ENCODE peak calls at places on chromosomes 7 and 10, in four cellular contexts. One of them, this sample, is unnamed.
A peak's percentile ranks its signal among the peaks of the same experiment; 100 is the strongest.

GRCh38 chr10:116992183-116992582 is 12.8 kb downstream of the SHTN1 start:
- DNase-seq in SK-N-SH: no peak
- DNase-seq in GM23338: peak; percentile 53
- DNase-seq in transverse colon: no peak
- DNase-seq in this sample: no peak

GRCh38 chr7:98354511-98355249 is 46.2 kb downstream of the BAIAP2L1 start:
- DNase-seq in SK-N-SH: no peak
- DNase-seq in GM23338: no peak
- DNase-seq in transverse colon: peak; percentile 83
- DNase-seq in this sample: no peak

GRCh38 chr7:152667900-152668440 is 8.0 kb downstream of the XRCC2 start:
- DNase-seq in SK-N-SH: no peak
- DNase-seq in GM23338: no peak
- DNase-seq in transverse colon: no peak
- DNase-seq in this sample: no peak

GRCh38 chr7:266851-267840 is 22.8 kb upstream of the FOXL3 start:
- DNase-seq in SK-N-SH: peak; percentile 82
- DNase-seq in GM23338: peak; percentile 71
- DNase-seq in transverse colon: peak; percentile 80
- DNase-seq in this sample: no peak

GRCh38 chr10:47261121-47261520 is 38.9 kb upstream of the GDF10 start:
- DNase-seq in SK-N-SH: no peak
- DNase-seq in GM23338: no peak
- DNase-seq in transverse colon: peak; percentile 9
- DNase-seq in this sample: no peak

GRCh38 chr7:19663816-19664531 is 44.9 kb downstream of the POLR1F start:
- DNase-seq in SK-N-SH: no peak
- DNase-seq in GM23338: no peak
- DNase-seq in transverse colon: no peak
- DNase-seq in this sample: no peak

GRCh38 chr7:6262206-6262605 is 10.2 kb downstream of the CYTH3 start:
- DNase-seq in SK-N-SH: no peak
- DNase-seq in GM23338: no peak
- DNase-seq in transverse colon: no peak
- DNase-seq in this sample: no peak

GRCh38 chr10:43056568-43057011 is 20.3 kb upstream of the RET start:
- DNase-seq in SK-N-SH: no peak
- DNase-seq in GM23338: no peak
- DNase-seq in transverse colon: no peak
- DNase-seq in this sample: no peak

GRCh38 chr7:151566897-151567320 is 47.2 kb upstream of the RHEB start:
- DNase-seq in SK-N-SH: no peak
- DNase-seq in GM23338: peak; percentile 52
- DNase-seq in transverse colon: no peak
- DNase-seq in this sample: no peak

GRCh38 chr10:93947524-93947923 is 46.2 kb upstream of the PLCE1 start:
- DNase-seq in SK-N-SH: no peak
- DNase-seq in GM23338: no peak
- DNase-seq in transverse colon: no peak
- DNase-seq in this sample: no peak

GRCh38 chr10:44648691-44649090 is 262.4 kb upstream of the TMEM72 start:
- DNase-seq in SK-N-SH: no peak
- DNase-seq in GM23338: no peak
- DNase-seq in transverse colon: no peak
- DNase-seq in this sample: no peak

GRCh38 chr7:88280801-88281200 is 25.9 kb downstream of the STEAP4 start:
- DNase-seq in SK-N-SH: no peak
- DNase-seq in GM23338: no peak
- DNase-seq in transverse colon: no peak
- DNase-seq in this sample: no peak

DNA sequence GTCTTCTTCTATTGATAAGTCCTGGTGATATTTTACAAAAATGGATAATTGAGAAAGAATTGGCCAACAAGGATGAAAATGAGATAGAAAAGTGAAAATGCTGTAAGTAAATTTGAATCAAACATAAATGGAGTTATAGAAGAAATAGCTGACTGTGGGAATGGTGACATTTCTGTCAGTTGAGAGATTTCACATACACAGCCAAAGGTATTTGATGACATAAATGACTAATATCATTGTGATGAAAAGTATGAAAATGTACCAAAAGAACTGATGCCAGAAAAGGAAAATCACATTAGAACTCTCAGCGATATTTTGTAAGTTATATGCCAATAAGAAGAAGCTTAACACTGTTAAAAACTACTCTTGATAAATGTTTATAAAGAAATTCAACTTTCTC is 54.9 kb downstream of the TFPI2 start:
- DNase-seq in SK-N-SH: no peak
- DNase-seq in GM23338: no peak
- DNase-seq in transverse colon: no peak
- DNase-seq in this sample: no peak
- TF ChIP-seq POLR2AphosphoS5 in SK-N-SH: no peak
- TF ChIP-seq POLR2AphosphoS5 in GM23338: no peak
- TF ChIP-seq POLR2AphosphoS5 in transverse colon: no peak
- TF ChIP-seq POLR2AphosphoS5 in this sample: no peak

GRCh38 chr10:46040004-46040403 is 6.1 kb downstream of the MSMB start:
- DNase-seq in SK-N-SH: no peak
- DNase-seq in GM23338: no peak
- DNase-seq in transverse colon: no peak
- DNase-seq in this sample: no peak
- TF ChIP-seq POLR2AphosphoS5 in SK-N-SH: no peak
- TF ChIP-seq POLR2AphosphoS5 in GM23338: no peak
- TF ChIP-seq POLR2AphosphoS5 in transverse colon: no peak
- TF ChIP-seq POLR2AphosphoS5 in this sample: peak; percentile 43

DNA sequence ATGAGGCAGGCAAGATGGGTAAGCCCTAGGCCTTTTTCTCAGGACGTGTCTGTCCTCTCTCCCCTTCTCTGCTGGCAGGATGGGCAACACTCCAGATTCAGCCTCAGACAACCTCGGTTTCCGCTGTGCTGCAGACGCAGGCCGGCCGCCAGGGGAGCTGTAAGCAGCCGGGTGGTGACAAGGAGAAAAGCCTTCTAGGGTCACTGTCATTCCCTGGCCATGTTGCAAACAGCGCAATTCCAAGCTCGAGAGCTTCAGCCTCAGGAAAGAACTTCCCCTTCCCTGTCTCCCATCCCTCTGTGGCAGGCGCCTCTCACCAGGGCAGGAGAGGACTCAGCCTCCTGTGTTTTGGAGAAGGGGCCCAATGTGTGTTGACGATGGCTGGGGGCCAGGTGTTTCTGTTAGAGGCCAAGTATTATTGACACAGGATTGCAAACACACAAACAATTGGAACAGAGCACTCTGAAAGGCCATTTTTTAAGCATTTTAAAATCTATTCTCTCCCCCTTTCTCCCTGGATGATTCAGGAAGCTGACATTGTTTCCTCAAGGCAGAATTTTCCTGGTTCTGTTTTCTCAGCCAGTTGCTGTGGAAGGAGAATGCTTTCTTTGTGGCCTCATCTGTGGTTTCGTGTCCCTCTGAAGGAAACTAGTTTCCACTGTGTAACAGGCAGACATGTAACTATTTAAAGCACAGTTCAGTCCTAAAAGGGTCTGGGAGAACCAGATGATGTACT is 13.1 kb downstream of the PHKG1 start:
- DNase-seq in SK-N-SH: peak; percentile 92
- DNase-seq in GM23338: peak; percentile 59
- DNase-seq in transverse colon: peak; percentile 63
- DNase-seq in this sample: no peak
- TF ChIP-seq POLR2AphosphoS5 in SK-N-SH: peak; percentile 12
- TF ChIP-seq POLR2AphosphoS5 in GM23338: no peak
- TF ChIP-seq POLR2AphosphoS5 in transverse colon: no peak
- TF ChIP-seq POLR2AphosphoS5 in this sample: no peak

GRCh38 chr7:131226116-131226562 is 101.5 kb upstream of the MKLN1 start:
- DNase-seq in SK-N-SH: no peak
- DNase-seq in GM23338: no peak
- DNase-seq in transverse colon: no peak
- DNase-seq in this sample: no peak
- TF ChIP-seq POLR2AphosphoS5 in SK-N-SH: no peak
- TF ChIP-seq POLR2AphosphoS5 in GM23338: no peak
- TF ChIP-seq POLR2AphosphoS5 in transverse colon: no peak
- TF ChIP-seq POLR2AphosphoS5 in this sample: no peak

GRCh38 chr10:132331259-132331955 is 586 bp upstream of the LRRC27 start:
- DNase-seq in SK-N-SH: no peak
- DNase-seq in GM23338: no peak
- DNase-seq in transverse colon: no peak
- DNase-seq in this sample: no peak
- TF ChIP-seq POLR2AphosphoS5 in SK-N-SH: peak; percentile 66
- TF ChIP-seq POLR2AphosphoS5 in GM23338: peak; percentile 47
- TF ChIP-seq POLR2AphosphoS5 in transverse colon: peak; percentile 28
- TF ChIP-seq POLR2AphosphoS5 in this sample: peak; percentile 77

GRCh38 chr7:1735262-1735661 is 65.2 kb downstream of the ELFN1 start:
- DNase-seq in SK-N-SH: no peak
- DNase-seq in GM23338: no peak
- DNase-seq in transverse colon: no peak
- DNase-seq in this sample: no peak

GRCh38 chr7:1736826-1737225 is 66.7 kb downstream of the ELFN1 start:
- DNase-seq in SK-N-SH: no peak
- DNase-seq in GM23338: no peak
- DNase-seq in transverse colon: no peak
- DNase-seq in this sample: no peak

GRCh38 chr7:1737523-1737922 is 67.4 kb downstream of the ELFN1 start:
- DNase-seq in SK-N-SH: no peak
- DNase-seq in GM23338: no peak
- DNase-seq in transverse colon: no peak
- DNase-seq in this sample: no peak

GRCh38 chr7:1736469-1736817 is 66.4 kb downstream of the ELFN1 start:
- DNase-seq in SK-N-SH: no peak
- DNase-seq in GM23338: no peak
- DNase-seq in transverse colon: no peak
- DNase-seq in this sample: no peak

DNA sequence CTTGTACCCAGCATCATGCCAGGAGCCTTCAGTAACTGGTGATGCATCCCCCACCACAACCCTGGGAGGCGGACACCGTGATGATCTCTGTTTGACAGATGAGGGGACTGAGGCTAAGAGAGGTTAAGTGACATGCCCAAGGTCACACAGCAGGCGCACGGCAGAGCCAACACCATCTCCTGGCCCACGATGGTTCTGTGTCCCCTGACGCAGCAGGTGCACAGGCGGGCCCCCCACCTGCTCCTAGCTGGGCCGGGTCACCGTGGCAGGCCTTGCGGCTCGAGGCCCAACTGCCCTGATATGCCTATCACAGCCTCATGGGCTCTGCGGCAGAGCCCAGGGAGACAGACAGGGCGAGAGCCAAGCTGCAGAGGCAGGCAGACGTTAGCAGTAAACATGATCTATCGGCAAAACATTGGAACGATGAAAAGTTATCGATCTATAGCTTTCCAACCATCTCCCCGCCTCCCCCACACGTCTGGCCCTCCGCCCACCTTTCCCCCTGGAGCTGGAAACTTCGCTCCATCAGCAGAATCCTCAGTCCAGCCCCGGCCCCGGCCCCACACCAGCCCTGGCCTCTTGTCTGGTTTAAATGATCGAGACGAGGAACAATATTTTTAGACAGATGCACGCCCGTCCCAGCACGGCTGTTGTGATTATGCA is 65.9 kb downstream of the ELFN1 start:
- DNase-seq in SK-N-SH: no peak
- DNase-seq in GM23338: no peak
- DNase-seq in transverse colon: no peak
- DNase-seq in this sample: no peak
- TF ChIP-seq POLR2AphosphoS5 in SK-N-SH: no peak
- TF ChIP-seq POLR2AphosphoS5 in GM23338: no peak
- TF ChIP-seq POLR2AphosphoS5 in transverse colon: no peak
- TF ChIP-seq POLR2AphosphoS5 in this sample: no peak

GRCh38 chr10:29993319-29993876 is 66.0 kb downstream of the JCAD start:
- DNase-seq in SK-N-SH: no peak
- DNase-seq in GM23338: no peak
- DNase-seq in transverse colon: no peak
- DNase-seq in this sample: no peak
- TF ChIP-seq POLR2AphosphoS5 in SK-N-SH: no peak
- TF ChIP-seq POLR2AphosphoS5 in GM23338: no peak
- TF ChIP-seq POLR2AphosphoS5 in transverse colon: no peak
- TF ChIP-seq POLR2AphosphoS5 in this sample: no peak

This sample was measured in vagina.